ENCODE peak calls at places on chromosomes 16 and 17, in ten cellular contexts. One of them, this sample, is unnamed.

GRCh38 chr16:31876955-31877828 is 3.6 kb downstream of the ZNF267 start:
- DNase-seq in aorta: no peak
- DNase-seq in CD4-positive, CD25-positive, alpha-beta regulatory T cell: peak; percentile 34
- DNase-seq in PC-3: peak; percentile 80
- DNase-seq in lung: no peak
- DNase-seq in tibial artery: no peak
- DNase-seq in stomach: no peak
- DNase-seq in SJCRH30: no peak
- DNase-seq in left lung: no peak
- DNase-seq in breast epithelium: no peak
- DNase-seq in this sample: no peak

GRCh38 chr17:76772842-76773521 is 35.1 kb downstream of the MFSD11 start:
- DNase-seq in aorta: peak; percentile 54
- DNase-seq in CD4-positive, CD25-positive, alpha-beta regulatory T cell: peak; percentile 61
- DNase-seq in PC-3: peak; percentile 85
- DNase-seq in lung: no peak
- DNase-seq in tibial artery: no peak
- DNase-seq in stomach: no peak
- DNase-seq in SJCRH30: peak; percentile 86
- DNase-seq in left lung: no peak
- DNase-seq in breast epithelium: no peak
- DNase-seq in this sample: no peak

GRCh38 chr16:28309811-28310311 is 17.5 kb downstream of the SBK1 start:
- DNase-seq in aorta: no peak
- DNase-seq in CD4-positive, CD25-positive, alpha-beta regulatory T cell: peak; percentile 89
- DNase-seq in PC-3: no peak
- DNase-seq in lung: no peak
- DNase-seq in tibial artery: no peak
- DNase-seq in stomach: no peak
- DNase-seq in SJCRH30: no peak
- DNase-seq in left lung: no peak
- DNase-seq in breast epithelium: no peak
- DNase-seq in this sample: peak; percentile 37

GRCh38 chr16:641326-642188 is at the start of gene MCRIP2:
- DNase-seq in aorta: peak; percentile 93
- DNase-seq in CD4-positive, CD25-positive, alpha-beta regulatory T cell: peak; percentile 51
- DNase-seq in PC-3: peak; percentile 80
- DNase-seq in lung: peak; percentile 85
- DNase-seq in tibial artery: peak; percentile 76
- DNase-seq in stomach: peak; percentile 92
- DNase-seq in SJCRH30: peak; percentile 78
- DNase-seq in left lung: peak; percentile 97
- DNase-seq in breast epithelium: no peak
- DNase-seq in this sample: peak; percentile 85

GRCh38 chr17:82836823-82837357 is 2.9 kb downstream of the ZNF750 start:
- DNase-seq in aorta: no peak
- DNase-seq in CD4-positive, CD25-positive, alpha-beta regulatory T cell: no peak
- DNase-seq in PC-3: no peak
- DNase-seq in lung: no peak
- DNase-seq in tibial artery: peak; percentile 15
- DNase-seq in stomach: no peak
- DNase-seq in SJCRH30: peak; percentile 99
- DNase-seq in left lung: no peak
- DNase-seq in breast epithelium: no peak
- DNase-seq in this sample: no peak

GRCh38 chr17:50218771-50219315 is 17.4 kb upstream of the COL1A1 start:
- DNase-seq in aorta: no peak
- DNase-seq in CD4-positive, CD25-positive, alpha-beta regulatory T cell: no peak
- DNase-seq in PC-3: peak; percentile 82
- DNase-seq in lung: no peak
- DNase-seq in tibial artery: no peak
- DNase-seq in stomach: no peak
- DNase-seq in SJCRH30: no peak
- DNase-seq in left lung: no peak
- DNase-seq in breast epithelium: no peak
- DNase-seq in this sample: no peak

GRCh38 chr16:49454426-49455180 is 81.0 kb downstream of the C16orf78 start:
- DNase-seq in aorta: peak; percentile 45
- DNase-seq in CD4-positive, CD25-positive, alpha-beta regulatory T cell: no peak
- DNase-seq in PC-3: no peak
- DNase-seq in lung: no peak
- DNase-seq in tibial artery: no peak
- DNase-seq in stomach: peak; percentile 9
- DNase-seq in SJCRH30: no peak
- DNase-seq in left lung: no peak
- DNase-seq in breast epithelium: no peak
- DNase-seq in this sample: no peak

GRCh38 chr17:63140255-63140654 is 174.2 kb downstream of the TANC2 start:
- DNase-seq in aorta: no peak
- DNase-seq in CD4-positive, CD25-positive, alpha-beta regulatory T cell: no peak
- DNase-seq in PC-3: peak; percentile 18
- DNase-seq in lung: no peak
- DNase-seq in tibial artery: peak; percentile 22
- DNase-seq in stomach: no peak
- DNase-seq in SJCRH30: peak; percentile 86
- DNase-seq in left lung: no peak
- DNase-seq in breast epithelium: no peak
- DNase-seq in this sample: peak; percentile 16

GRCh38 chr17:36544049-36544319 is 735 bp upstream of the GGNBP2 start:
- DNase-seq in aorta: no peak
- DNase-seq in CD4-positive, CD25-positive, alpha-beta regulatory T cell: no peak
- DNase-seq in PC-3: peak; percentile 39
- DNase-seq in lung: no peak
- DNase-seq in tibial artery: peak; percentile 31
- DNase-seq in stomach: peak; percentile 47
- DNase-seq in SJCRH30: no peak
- DNase-seq in left lung: no peak
- DNase-seq in breast epithelium: no peak
- DNase-seq in this sample: no peak

GRCh38 chr17:62678214-62678919 is 50.9 kb downstream of the MRC2 start:
- DNase-seq in aorta: peak; percentile 58
- DNase-seq in CD4-positive, CD25-positive, alpha-beta regulatory T cell: no peak
- DNase-seq in PC-3: no peak
- DNase-seq in lung: no peak
- DNase-seq in tibial artery: no peak
- DNase-seq in stomach: no peak
- DNase-seq in SJCRH30: no peak
- DNase-seq in left lung: peak; percentile 57
- DNase-seq in breast epithelium: no peak
- DNase-seq in this sample: no peak

GRCh38 chr16:58025351-58026138 is at the start of gene MMP15:
- DNase-seq in aorta: peak; percentile 89
- DNase-seq in CD4-positive, CD25-positive, alpha-beta regulatory T cell: peak; percentile 42
- DNase-seq in PC-3: peak; percentile 68
- DNase-seq in lung: peak; percentile 90
- DNase-seq in tibial artery: no peak
- DNase-seq in stomach: peak; percentile 94
- DNase-seq in SJCRH30: peak; percentile 74
- DNase-seq in left lung: peak; percentile 95
- DNase-seq in breast epithelium: peak; percentile 70
- DNase-seq in this sample: peak; percentile 80

GRCh38 chr16:15973997-15974396 is 24.6 kb downstream of the ABCC1 start:
- DNase-seq in aorta: no peak
- DNase-seq in CD4-positive, CD25-positive, alpha-beta regulatory T cell: no peak
- DNase-seq in PC-3: no peak
- DNase-seq in lung: no peak
- DNase-seq in tibial artery: no peak
- DNase-seq in stomach: no peak
- DNase-seq in SJCRH30: no peak
- DNase-seq in left lung: no peak
- DNase-seq in breast epithelium: no peak
- DNase-seq in this sample: no peak

GRCh38 chr16:15973460-15973859 is 24.0 kb downstream of the ABCC1 start:
- DNase-seq in aorta: no peak
- DNase-seq in CD4-positive, CD25-positive, alpha-beta regulatory T cell: no peak
- DNase-seq in PC-3: peak; percentile 14
- DNase-seq in lung: no peak
- DNase-seq in tibial artery: no peak
- DNase-seq in stomach: no peak
- DNase-seq in SJCRH30: no peak
- DNase-seq in left lung: no peak
- DNase-seq in breast epithelium: no peak
- DNase-seq in this sample: no peak

GRCh38 chr16:15976225-15976812 is 26.9 kb downstream of the ABCC1 start:
- DNase-seq in aorta: no peak
- DNase-seq in CD4-positive, CD25-positive, alpha-beta regulatory T cell: no peak
- DNase-seq in PC-3: no peak
- DNase-seq in lung: no peak
- DNase-seq in tibial artery: no peak
- DNase-seq in stomach: no peak
- DNase-seq in SJCRH30: no peak
- DNase-seq in left lung: no peak
- DNase-seq in breast epithelium: no peak
- DNase-seq in this sample: no peak

GRCh38 chr16:15976929-15977637 is 27.7 kb downstream of the ABCC1 start:
- DNase-seq in aorta: peak; percentile 81
- DNase-seq in CD4-positive, CD25-positive, alpha-beta regulatory T cell: no peak
- DNase-seq in PC-3: no peak
- DNase-seq in lung: no peak
- DNase-seq in tibial artery: no peak
- DNase-seq in stomach: no peak
- DNase-seq in SJCRH30: no peak
- DNase-seq in left lung: no peak
- DNase-seq in breast epithelium: no peak
- DNase-seq in this sample: no peak

DNA sequence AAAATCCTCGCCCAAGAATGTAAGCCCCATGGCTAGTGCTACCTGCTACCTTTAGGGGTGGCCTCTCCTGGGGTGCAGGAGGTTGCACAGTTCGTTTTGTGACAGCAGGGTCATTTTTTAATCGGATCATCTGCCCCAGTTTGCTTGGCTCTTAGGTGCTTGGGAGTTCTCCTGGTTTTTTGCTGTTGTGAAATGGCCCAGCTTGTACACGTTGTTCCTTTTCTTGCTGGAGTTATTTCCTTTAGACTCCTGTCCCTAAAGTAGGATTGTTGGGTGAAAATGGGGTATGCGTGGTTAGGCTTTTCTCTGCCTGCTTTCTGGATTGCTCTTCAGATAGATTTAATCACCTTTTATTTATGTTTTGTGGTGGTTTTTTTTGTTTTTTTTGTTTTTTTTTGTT is 25.8 kb downstream of the ABCC1 start:
- DNase-seq in aorta: no peak
- DNase-seq in CD4-positive, CD25-positive, alpha-beta regulatory T cell: no peak
- DNase-seq in PC-3: no peak
- DNase-seq in lung: no peak
- DNase-seq in tibial artery: peak; percentile 53
- DNase-seq in stomach: no peak
- DNase-seq in SJCRH30: no peak
- DNase-seq in left lung: no peak
- DNase-seq in breast epithelium: no peak
- DNase-seq in this sample: no peak
- H3K4me1 ChIP-seq in aorta: peaks cover 7% of the 10 kb centered on the region
- H3K4me1 ChIP-seq in CD4-positive, CD25-positive, alpha-beta regulatory T cell: peaks cover 4% of the 10 kb centered on the region
- H3K4me1 ChIP-seq in PC-3: no peaks in the 10 kb centered on the region
- H3K4me1 ChIP-seq in lung: peaks cover 13% of the 10 kb centered on the region
- H3K4me1 ChIP-seq in tibial artery: peaks cover 44% of the 10 kb centered on the region
- H3K4me1 ChIP-seq in stomach: peaks cover 32% of the 10 kb centered on the region
- H3K4me1 ChIP-seq in SJCRH30: no peaks in the 10 kb centered on the region
- H3K4me1 ChIP-seq in left lung: peaks cover 52% of the 10 kb centered on the region
- H3K4me1 ChIP-seq in breast epithelium: no peaks in the 10 kb centered on the region
- H3K4me1 ChIP-seq in this sample: peaks cover 49% of the 10 kb centered on the region

DNA sequence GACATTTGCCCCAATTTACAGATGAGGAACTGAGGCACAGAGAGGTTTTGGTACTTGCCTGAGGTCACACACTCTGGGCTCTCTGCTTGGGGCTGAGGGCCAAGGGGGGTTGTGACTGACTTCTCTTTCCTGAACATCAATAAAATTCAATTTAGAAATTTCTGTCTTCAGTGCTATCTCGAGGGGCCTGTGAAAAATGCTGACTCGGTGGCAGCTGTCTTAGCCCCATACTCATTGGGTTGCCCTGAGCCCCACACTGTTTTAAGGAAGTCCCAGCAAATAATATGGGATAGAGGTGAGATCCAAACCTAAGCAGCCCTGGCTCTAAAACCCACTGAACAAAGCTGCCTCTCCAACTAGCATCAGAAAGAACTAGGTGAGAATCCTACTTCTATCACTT is 7.0 kb upstream of the BRCA1 start:
- DNase-seq in aorta: peak; percentile 25
- DNase-seq in CD4-positive, CD25-positive, alpha-beta regulatory T cell: no peak
- DNase-seq in PC-3: no peak
- DNase-seq in lung: no peak
- DNase-seq in tibial artery: no peak
- DNase-seq in stomach: no peak
- DNase-seq in SJCRH30: no peak
- DNase-seq in left lung: no peak
- DNase-seq in breast epithelium: no peak
- DNase-seq in this sample: no peak
- H3K4me1 ChIP-seq in aorta: no peaks in the 10 kb centered on the region
- H3K4me1 ChIP-seq in CD4-positive, CD25-positive, alpha-beta regulatory T cell: peaks cover 4% of the 10 kb centered on the region
- H3K4me1 ChIP-seq in PC-3: no peaks in the 10 kb centered on the region
- H3K4me1 ChIP-seq in lung: no peaks in the 10 kb centered on the region
- H3K4me1 ChIP-seq in tibial artery: no peaks in the 10 kb centered on the region
- H3K4me1 ChIP-seq in stomach: peaks cover 23% of the 10 kb centered on the region
- H3K4me1 ChIP-seq in SJCRH30: peaks cover 16% of the 10 kb centered on the region
- H3K4me1 ChIP-seq in left lung: peaks cover 30% of the 10 kb centered on the region
- H3K4me1 ChIP-seq in breast epithelium: no peaks in the 10 kb centered on the region
- H3K4me1 ChIP-seq in this sample: peaks cover 12% of the 10 kb centered on the region

GRCh38 chr17:1280652-1281051 is 1.2 kb downstream of the TRARG1 start:
- DNase-seq in aorta: no peak
- DNase-seq in CD4-positive, CD25-positive, alpha-beta regulatory T cell: no peak
- DNase-seq in PC-3: no peak
- DNase-seq in lung: no peak
- DNase-seq in tibial artery: no peak
- DNase-seq in stomach: no peak
- DNase-seq in SJCRH30: no peak
- DNase-seq in left lung: no peak
- DNase-seq in breast epithelium: no peak
- DNase-seq in this sample: no peak
- H3K4me1 ChIP-seq in aorta: no peaks in the 10 kb centered on the region
- H3K4me1 ChIP-seq in CD4-positive, CD25-positive, alpha-beta regulatory T cell: peaks cover 6% of the 10 kb centered on the region
- H3K4me1 ChIP-seq in PC-3: no peaks in the 10 kb centered on the region
- H3K4me1 ChIP-seq in lung: no peaks in the 10 kb centered on the region
- H3K4me1 ChIP-seq in tibial artery: peaks cover 4% of the 10 kb centered on the region
- H3K4me1 ChIP-seq in stomach: no peaks in the 10 kb centered on the region
- H3K4me1 ChIP-seq in SJCRH30: no peaks in the 10 kb centered on the region
- H3K4me1 ChIP-seq in left lung: no peaks in the 10 kb centered on the region
- H3K4me1 ChIP-seq in breast epithelium: no peaks in the 10 kb centered on the region
- H3K4me1 ChIP-seq in this sample: peaks cover 6% of the 10 kb centered on the region

DNA sequence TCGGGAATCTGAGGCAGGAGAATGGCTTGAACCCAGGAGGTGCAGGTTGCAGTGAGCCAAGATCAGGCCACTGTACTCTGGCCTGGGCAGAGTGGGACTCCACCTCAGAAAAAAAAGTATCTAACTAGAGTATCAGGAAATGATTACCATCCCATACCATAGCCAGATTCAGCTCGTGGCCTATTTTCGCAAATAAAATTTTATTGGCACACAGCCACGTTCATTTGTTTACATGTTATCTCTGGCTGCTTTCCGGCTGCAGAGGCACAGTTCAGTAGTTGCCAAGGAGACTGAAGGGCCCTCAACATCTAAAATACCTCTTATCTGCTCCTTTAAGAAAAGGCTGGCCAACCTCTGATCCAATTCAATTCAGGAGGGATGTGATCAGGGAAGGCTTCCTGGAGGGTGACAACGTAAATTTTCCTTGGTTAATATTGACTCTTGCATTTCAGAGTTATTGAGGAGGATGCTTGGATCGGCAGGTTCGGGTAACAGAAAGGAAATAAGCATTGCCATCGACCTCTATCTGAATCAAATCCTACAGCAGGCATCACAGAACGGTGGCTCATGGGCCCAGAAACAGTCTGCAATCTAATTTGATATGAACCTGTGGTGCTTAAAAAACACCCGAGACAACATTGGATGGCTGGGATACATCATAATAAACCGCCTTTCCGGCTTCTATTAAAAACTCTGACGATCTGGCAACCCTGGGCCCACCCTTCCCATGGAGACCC is 73.8 kb downstream of the XYLT1 start:
- DNase-seq in aorta: no peak
- DNase-seq in CD4-positive, CD25-positive, alpha-beta regulatory T cell: peak; percentile 60
- DNase-seq in PC-3: no peak
- DNase-seq in lung: peak; percentile 70
- DNase-seq in tibial artery: peak; percentile 61
- DNase-seq in stomach: peak; percentile 71
- DNase-seq in SJCRH30: no peak
- DNase-seq in left lung: no peak
- DNase-seq in breast epithelium: no peak
- DNase-seq in this sample: peak; percentile 35
- H3K4me1 ChIP-seq in aorta: peaks cover 2% of the 10 kb centered on the region
- H3K4me1 ChIP-seq in CD4-positive, CD25-positive, alpha-beta regulatory T cell: no peaks in the 10 kb centered on the region
- H3K4me1 ChIP-seq in PC-3: no peaks in the 10 kb centered on the region
- H3K4me1 ChIP-seq in lung: peaks cover 5% of the 10 kb centered on the region
- H3K4me1 ChIP-seq in tibial artery: peaks cover 26% of the 10 kb centered on the region
- H3K4me1 ChIP-seq in stomach: peaks cover 23% of the 10 kb centered on the region
- H3K4me1 ChIP-seq in SJCRH30: no peaks in the 10 kb centered on the region
- H3K4me1 ChIP-seq in left lung: peaks cover 28% of the 10 kb centered on the region
- H3K4me1 ChIP-seq in breast epithelium: no peaks in the 10 kb centered on the region
- H3K4me1 ChIP-seq in this sample: peaks cover 22% of the 10 kb centered on the region